ENCODE peak calls at places on chromosomes 13 and 19, in ten cellular contexts. L is GM19239; J is effector CD4-positive, alpha-beta T cell; Y is NCI-H510A treated with DMSO at 0.1 percent for 48 hours; M is hippocampal formation; H is GM04503; P is naive thymus-derived CD8-positive, alpha-beta T cell; I is nephron progenitor cell; V is Right ventricle myocardium superior; F is astrocyte of the cerebellum. U is an unnamed sample.

GRCh38 chr13:21124853-21125252 is 51.5 kb downstream of the SKA3 start:
- DNase-seq in P (no peak), H (no peak), V (no peak), Y (peak; percentile 83), F (no peak), L (no peak), J (no peak), M (no peak), I (peak; percentile 15), U (no peak)

GRCh38 chr13:112032186-112032835 is 34.6 kb upstream of the SOX1 start:
- DNase-seq in I (no peak), H (no peak), J (no peak), V (no peak), M (no peak), P (no peak), Y (peak; percentile 18), F (no peak), L (no peak), U (no peak)

GRCh38 chr13:97382276-97382675 is 51.7 kb upstream of the RAP2A start:
- DNase-seq in H (no peak), M (no peak), I (no peak), J (no peak), F (no peak), V (no peak), P (no peak), L (no peak), Y (no peak), U (no peak)

GRCh38 chr13:80339578-80339840 is 1.4 kb downstream of the SPRY2 start:
- DNase-seq in F (no peak), Y (no peak), P (no peak), L (no peak), M (peak; percentile 59), J (no peak), H (no peak), I (peak; percentile 6), V (no peak), U (no peak)

GRCh38 chr13:29859971-29860370 is 9.6 kb upstream of the UBL3 start:
- DNase-seq in V (no peak), J (no peak), I (no peak), Y (no peak), P (no peak), H (peak; percentile 80), M (no peak), F (no peak), L (no peak), U (no peak)

GRCh38 chr19:11797491-11797890 is 832 bp upstream of the ZNF491 start:
- DNase-seq in Y (peak; percentile 94), M (peak; percentile 77), J (peak; percentile 75), F (peak; percentile 23), H (no peak), I (peak; percentile 79), V (peak; percentile 85), P (peak; percentile 84), L (peak; percentile 57), U (peak; percentile 74)

GRCh38 chr19:3519126-3519525 is 13.0 kb downstream of the FZR1 start:
- DNase-seq in J (no peak), F (no peak), I (no peak), P (no peak), H (no peak), Y (no peak), L (no peak), V (no peak), M (no peak), U (no peak)

GRCh38 chr13:78430166-78430791 is 173.1 kb downstream of the POU4F1 start:
- DNase-seq in J (no peak), V (no peak), I (peak; percentile 12), F (no peak), M (no peak), L (no peak), H (no peak), Y (no peak), P (no peak), U (no peak)

GRCh38 chr19:4609878-4610511 is 29.3 kb upstream of the TNFAIP8L1 start:
- DNase-seq in L (no peak), P (no peak), Y (no peak), M (no peak), F (no peak), V (peak; percentile 74), J (no peak), I (peak; percentile 30), H (no peak), U (no peak)

GRCh38 chr19:10001899-10002298 is 8.4 kb downstream of the COL5A3 start:
- DNase-seq in Y (no peak), I (peak; percentile 25), P (no peak), M (no peak), H (no peak), L (no peak), V (peak; percentile 77), F (no peak), J (no peak), U (no peak)

GRCh38 chr19:16002380-16002779 is 53.6 kb downstream of the OR10H4 start:
- DNase-seq in J (no peak), H (no peak), I (no peak), L (no peak), V (no peak), Y (no peak), P (no peak), M (no peak), F (no peak), U (no peak)

GRCh38 chr13:99986751-99987150 is 5.2 kb downstream of the ZIC2 start:
- DNase-seq in P (no peak), V (no peak), F (no peak), J (no peak), M (no peak), L (no peak), I (peak; percentile 26), Y (no peak), H (no peak), U (no peak)

GRCh38 chr13:20566424-20566916 is 487 bp upstream of the IFT88 start:
- DNase-seq in V (no peak), H (peak; percentile 31), I (no peak), P (no peak), Y (peak; percentile 77), F (peak; percentile 19), J (peak; percentile 2), L (no peak), M (peak; percentile 48), U (no peak)

GRCh38 chr13:108086678-108087077 is 128.7 kb downstream of the LIG4 start:
- DNase-seq in V (no peak), P (no peak), H (no peak), F (no peak), L (no peak), J (no peak), I (no peak), M (no peak), Y (no peak), U (no peak)

GRCh38 chr19:5298502-5298901 is 42.1 kb downstream of the PTPRS start:
- DNase-seq in P (no peak), I (no peak), F (no peak), J (no peak), V (no peak), L (no peak), H (no peak), Y (no peak), M (no peak), U (no peak)

GRCh38 chr19:52190679-52191293 is 934 bp downstream of the PPP2R1A start:
- DNase-seq in P (no peak), H (peak; percentile 15), M (no peak), V (peak; percentile 55), Y (no peak), L (no peak), J (no peak), F (peak; percentile 15), I (peak; percentile 25), U (no peak)

GRCh38 chr19:54451331-54451871 is 2.4 kb downstream of the LENG8 start:
- DNase-seq in V (no peak), F (no peak), P (no peak), J (no peak), H (no peak), Y (no peak), L (no peak), M (no peak), I (no peak), U (no peak)

GRCh38 chr13:95207769-95208366 is 93.4 kb downstream of the ABCC4 start:
- DNase-seq in P (no peak), F (no peak), H (no peak), M (no peak), Y (no peak), V (no peak), J (no peak), L (no peak), I (no peak), U (no peak)

GRCh38 chr13:50493683-50494082 is 349.8 kb downstream of the DLEU7 start:
- DNase-seq in H (no peak), J (no peak), I (no peak), V (no peak), P (no peak), Y (no peak), F (no peak), L (no peak), M (no peak), U (no peak)

GRCh38 chr19:4376245-4376990 is 23.9 kb downstream of the SH3GL1 start:
- DNase-seq in V (no peak), L (no peak), F (no peak), M (no peak), J (no peak), P (no peak), H (no peak), Y (no peak), I (no peak), U (no peak)

GRCh38 chr19:39104104-39104708 is 20.0 kb downstream of the ACP7 start:
- DNase-seq in H (no peak), P (no peak), J (no peak), L (no peak), F (no peak), I (no peak), V (no peak), Y (no peak), M (no peak), U (no peak)

GRCh38 chr13:66266348-66266747 is 963.8 kb downstream of the PCDH9 start:
- DNase-seq in V (no peak), H (no peak), L (no peak), J (no peak), P (no peak), M (no peak), I (no peak), Y (no peak), F (no peak), U (no peak)

GRCh38 chr13:44335463-44335862 is 38.2 kb upstream of the SERP2 start:
- DNase-seq in V (no peak), J (no peak), L (no peak), H (no peak), P (no peak), I (no peak), M (no peak), Y (no peak), F (no peak), U (no peak)